ENCODE peak calls at places on chromosomes 11 and 22, in eight cellular contexts. K is aorta; Y is stimulated activated CD4-positive, alpha-beta T cell treated with anti-CD3 and anti-CD28 coated beads, TNF-alpha, amount 100 ng/mL, for 48 hours; A is activated CD8-positive, alpha-beta memory T cell treated with anti-CD3 and anti-CD28 coated beads, Interleukin-2, amount 10 ng/mL, durations not matched to agents 7 days and 5 days; E is OCI-LY7; S is NCI-H2171 treated with DMSO at 0.1 percent for 48 hours; H is cardiac muscle cell; W is NCI-H1105 treated with DMSO at 0.1 percent for 48 hours. V is an unnamed sample.
A peak's percentile ranks its signal among the peaks of the same experiment; 100 is the strongest.

GRCh38 chr11:47917643-47918369 is 62.6 kb upstream of the PTPRJ start:
- DNase-seq in K (peak; percentile 94), Y (no peak), S (peak; percentile 97), W (peak; percentile 92), H (peak; percentile 100), A (no peak), E (peak; percentile 69), V (peak; percentile 85)

GRCh38 chr11:1659478-1659877 is 29.9 kb downstream of the KRTAP5-5 start:
- DNase-seq in H (no peak), S (no peak), W (no peak), A (no peak), K (peak; percentile 31), E (peak; percentile 11), Y (no peak), V (no peak)

GRCh38 chr11:19747634-19748280 is 35.1 kb downstream of the NAV2 start:
- DNase-seq in H (no peak), Y (no peak), E (no peak), W (no peak), A (no peak), S (no peak), K (no peak), V (no peak)

GRCh38 chr11:8597182-8597581 is 3.2 kb upstream of the STK33 start:
- DNase-seq in K (no peak), E (no peak), A (no peak), H (peak; percentile 90), W (no peak), Y (no peak), S (peak; percentile 12), V (no peak)

GRCh38 chr22:38129021-38129420 is 18.5 kb upstream of the BAIAP2L2 start:
- DNase-seq in K (peak; percentile 38), E (no peak), S (no peak), Y (no peak), H (no peak), A (no peak), W (no peak), V (no peak)

GRCh38 chr11:118679483-118679882 is at the start of gene TREH:
- DNase-seq in W (no peak), S (no peak), A (no peak), E (no peak), Y (no peak), H (no peak), K (no peak), V (no peak)

GRCh38 chr11:74989269-74989655 is 529 bp downstream of the NEU3 start:
- DNase-seq in W (no peak), Y (no peak), H (no peak), A (no peak), K (no peak), S (no peak), E (peak; percentile 31), V (no peak)

GRCh38 chr22:29031236-29031982 is 30.2 kb downstream of the C22orf31 start:
- DNase-seq in H (peak; percentile 92), Y (no peak), K (peak; percentile 86), W (no peak), A (no peak), S (no peak), E (no peak), V (peak; percentile 99)

GRCh38 chr11:2772544-2773031 is 72.8 kb upstream of the KCNQ1OT1 start:
- DNase-seq in Y (no peak), K (no peak), E (no peak), A (peak; percentile 70), S (no peak), H (peak; percentile 32), W (no peak), V (no peak)

GRCh38 chr11:12284321-12285050 is 92.9 kb upstream of the PARVA start:
- DNase-seq in K (no peak), H (peak; percentile 76), S (no peak), A (peak; percentile 36), W (no peak), E (no peak), Y (no peak), V (no peak)

GRCh38 chr22:31449521-31449920 is 40.1 kb downstream of the EIF4ENIF1 start:
- DNase-seq in E (no peak), A (no peak), H (no peak), Y (no peak), W (no peak), S (no peak), K (no peak), V (no peak)

GRCh38 chr11:95780544-95780943 is 9.0 kb downstream of the FAM76B start:
- DNase-seq in S (no peak), K (no peak), H (no peak), A (no peak), W (no peak), E (no peak), Y (no peak), V (no peak)

GRCh38 chr11:134464196-134464595 is 52.2 kb upstream of the B3GAT1 start:
- DNase-seq in W (no peak), H (no peak), Y (no peak), E (no peak), K (no peak), A (no peak), S (no peak), V (no peak)

GRCh38 chr11:92687724-92688123 is 281.7 kb upstream of the MTNR1B start:
- DNase-seq in W (no peak), E (no peak), K (no peak), S (no peak), A (no peak), H (no peak), Y (no peak), V (peak; percentile 70)

GRCh38 chr11:587978-588380 is 11.7 kb downstream of the PHRF1 start:
- DNase-seq in W (no peak), E (no peak), A (peak; percentile 88), K (no peak), H (peak; percentile 71), Y (peak; percentile 43), S (no peak), V (peak; percentile 43)

GRCh38 chr11:95459268-95460040 is 228.5 kb upstream of the SESN3 start:
- DNase-seq in H (peak; percentile 71), S (peak; percentile 35), K (no peak), A (no peak), E (no peak), Y (no peak), W (peak; percentile 89), V (no peak)

GRCh38 chr11:64132982-64133705 is 32.8 kb downstream of the MACROD1 start:
- DNase-seq in A (no peak), H (no peak), W (no peak), E (no peak), S (no peak), Y (no peak), K (no peak), V (no peak)

GRCh38 chr22:26546282-26546681 is 34.0 kb upstream of the TFIP11 start:
- DNase-seq in K (no peak), S (no peak), Y (no peak), A (no peak), W (peak; percentile 31), E (no peak), H (no peak), V (no peak)

GRCh38 chr11:70696076-70696475 is 297.7 kb downstream of the CTTN start:
- DNase-seq in H (no peak), W (no peak), S (peak; percentile 41), Y (no peak), K (no peak), A (no peak), E (no peak), V (no peak)

GRCh38 chr22:39290724-39291161 is 28.7 kb downstream of the RPL3 start:
- DNase-seq in E (no peak), H (peak; percentile 65), A (no peak), S (no peak), K (peak; percentile 75), Y (no peak), W (no peak), V (no peak)

GRCh38 chr22:35172452-35172851 is 84.8 kb upstream of the HMGXB4 start:
- DNase-seq in S (peak; percentile 99), W (peak; percentile 91), A (no peak), Y (no peak), K (no peak), H (no peak), E (no peak), V (no peak)

GRCh38 chr11:47715082-47715669 is at the start of gene AGBL2:
- DNase-seq in H (peak; percentile 71), Y (peak; percentile 67), E (peak; percentile 85), A (peak; percentile 93), K (peak; percentile 87), S (peak; percentile 80), W (peak; percentile 81), V (peak; percentile 79)

V was measured in mesendoderm.